ENCODE peak calls at places on chromosomes 13 and 19, in six cellular contexts. C is CD8-positive, alpha-beta memory T cell; I is cardiac muscle cell; X is frontal cortex; S is AG09319; G is substantia nigra. A is an unnamed sample.

GRCh38 chr13:109381546-109382180 is 404.7 kb downstream of the IRS2 start:
- DNase-seq in S (no peak), G (no peak), I (no peak), X (no peak), C (no peak), A (peak; percentile 58)

GRCh38 chr19:1624458-1624857 is 19.2 kb upstream of the UQCR11 start:
- DNase-seq in C (peak; percentile 58), G (peak; percentile 46), I (peak; percentile 67), S (no peak), X (peak; percentile 67), A (no peak)

GRCh38 chr19:4233282-4233853 is 4.0 kb downstream of the EBI3 start:
- DNase-seq in X (no peak), G (peak; percentile 48), I (peak; percentile 30), C (peak; percentile 69), S (no peak), A (no peak)

GRCh38 chr13:43094901-43095300 is 71.5 kb downstream of the DNAJC15 start:
- DNase-seq in X (no peak), G (no peak), C (no peak), I (no peak), S (no peak), A (no peak)

GRCh38 chr13:52929826-52930225 is 81.4 kb upstream of the PCDH8 start:
- DNase-seq in C (no peak), X (no peak), S (no peak), I (no peak), G (no peak), A (no peak)

GRCh38 chr19:31054430-31054829 is 294.8 kb downstream of the TSHZ3 start:
- DNase-seq in C (no peak), G (peak; percentile 2), X (no peak), I (peak; percentile 63), S (peak; percentile 23), A (peak; percentile 43)

GRCh38 chr19:4534836-4535658 is at the start of gene PLIN5:
- DNase-seq in I (peak; percentile 87), C (peak; percentile 59), X (peak; percentile 73), G (peak; percentile 50), S (no peak), A (no peak)

GRCh38 chr19:8254286-8255001 is 45.3 kb downstream of the CERS4 start:
- DNase-seq in I (no peak), C (no peak), X (no peak), S (no peak), G (no peak), A (no peak)

GRCh38 chr13:77583551-77583950 is 48.0 kb downstream of the SCEL start:
- DNase-seq in I (no peak), X (no peak), G (no peak), S (no peak), C (no peak), A (no peak)

GRCh38 chr19:35460608-35461007 is 12.6 kb downstream of the FFAR2 start:
- DNase-seq in X (no peak), C (no peak), G (no peak), I (no peak), S (no peak), A (no peak)

A was measured in mammary epithelial cell.